ENCODE peak calls at places on chromosomes 5 and 9, in five cellular contexts. Y is A549, J is H1, D is K562, A is GM12878. N is an unnamed sample.

GRCh38 chr9:124133752-124134151 is 122.2 kb downstream of the LHX2 start:
- DNase-seq in Y (no peak), A (no peak), J (no peak), D (no peak), N (peak)

GRCh38 chr5:40134883-40135520 is 544.7 kb upstream of the PTGER4 start:
- DNase-seq in Y (no peak), D (no peak), J (no peak), A (no peak), N (no peak)

GRCh38 chr5:3394046-3394597 is 201.5 kb upstream of the IRX1 start:
- DNase-seq in J (no peak), A (no peak), Y (no peak), D (no peak), N (no peak)

GRCh38 chr5:65017636-65018035 is 248.9 kb downstream of the CWC27 start:
- DNase-seq in J (no peak), Y (no peak), A (no peak), D (no peak), N (no peak)

GRCh38 chr9:91101598-91102168 is 260.0 kb downstream of the AUH start:
- DNase-seq in Y (no peak), J (no peak), A (no peak), D (no peak), N (no peak)

GRCh38 chr5:134113572-134113907 is 941 bp upstream of the TCF7 start:
- DNase-seq in J (no peak), Y (no peak), D (no peak), A (no peak), N (no peak)

GRCh38 chr5:159409801-159410200 is 79.5 kb upstream of the IL12B start:
- DNase-seq in J (no peak), Y (no peak), A (peak), D (no peak), N (no peak)

GRCh38 chr5:40601198-40601868 is 78.4 kb upstream of the PTGER4 start:
- DNase-seq in J (no peak), A (no peak), D (no peak), Y (no peak), N (no peak)

GRCh38 chr9:116842658-116843057 is 155.6 kb downstream of the TRIM32 start:
- DNase-seq in J (peak), D (peak), Y (no peak), A (no peak), N (peak)

GRCh38 chr5:93399675-93400074 is 181.3 kb downstream of the NR2F1-AS1 start:
- DNase-seq in Y (no peak), D (no peak), J (no peak), A (no peak), N (no peak)

GRCh38 chr9:6209966-6210365 is 5.6 kb upstream of the IL33 start:
- DNase-seq in D (no peak), Y (no peak), A (no peak), J (no peak), N (no peak)

GRCh38 chr5:58366461-58366860 is 93.4 kb downstream of the PLK2 start:
- DNase-seq in D (no peak), A (no peak), Y (no peak), J (no peak), N (no peak)

GRCh38 chr5:65893749-65894430 is 32.5 kb upstream of the ERBIN start:
- DNase-seq in A (no peak), J (no peak), Y (no peak), D (no peak), N (no peak)

GRCh38 chr9:79581794-79582193 is 10.0 kb downstream of the TLE4 start:
- DNase-seq in D (no peak), J (no peak), A (no peak), Y (no peak), N (peak)

GRCh38 chr9:123584202-123585176 is 228.5 kb downstream of the CRB2 start:
- DNase-seq in J (no peak), D (no peak), Y (no peak), A (no peak), N (no peak)

GRCh38 chr9:79778581-79778980 is 206.8 kb downstream of the TLE4 start:
- DNase-seq in J (no peak), Y (no peak), A (no peak), D (no peak), N (no peak)

GRCh38 chr9:35177520-35177919 is 15.7 kb downstream of the UNC13B start:
- DNase-seq in Y (no peak), D (no peak), A (no peak), J (no peak), N (no peak)

GRCh38 chr5:26649000-26649399 is 389.4 kb downstream of the CDH9 start:
- DNase-seq in A (no peak), Y (no peak), J (no peak), D (no peak), N (no peak)

GRCh38 chr5:127003798-127004495 is 26.4 kb downstream of the MARCHF3 start:
- DNase-seq in D (no peak), Y (no peak), A (no peak), J (no peak), N (no peak)

GRCh38 chr9:110197330-110198187 is 10.4 kb downstream of the C9orf152 start:
- DNase-seq in A (no peak), D (no peak), Y (no peak), J (no peak), N (peak)

GRCh38 chr5:81826128-81826527 is 75.2 kb upstream of the SSBP2 start:
- DNase-seq in J (no peak), A (no peak), Y (no peak), D (no peak), N (no peak)

GRCh38 chr9:14198049-14198448 is 115.9 kb downstream of the NFIB start:
- DNase-seq in J (no peak), D (no peak), Y (no peak), A (no peak), N (no peak)

GRCh38 chr5:12330381-12330780 is 426.1 kb upstream of the CTNND2 start:
- DNase-seq in A (no peak), Y (no peak), D (no peak), J (no peak), N (no peak)

GRCh38 chr9:114460513-114461225 is 44.6 kb downstream of the WHRN start:
- DNase-seq in Y (no peak), A (no peak), D (no peak), J (no peak), N (no peak)

GRCh38 chr9:121299467-121300282 is 31.7 kb downstream of the GSN start:
- DNase-seq in Y (no peak), D (no peak), J (no peak), A (no peak), N (no peak)

GRCh38 chr5:142323480-142324376 is 1.1 kb downstream of the SPRY4 start:
- DNase-seq in Y (peak), D (no peak), A (no peak), J (no peak), N (no peak)

GRCh38 chr9:72978724-72979123 is 25.9 kb upstream of the ALDH1A1 start:
- DNase-seq in J (no peak), D (no peak), A (no peak), Y (no peak), N (no peak)

GRCh38 chr5:57466544-57466943 is 16.1 kb downstream of the ACTBL2 start:
- DNase-seq in J (no peak), Y (no peak), A (no peak), D (no peak), N (no peak)

GRCh38 chr9:74078647-74079046 is 418.5 kb upstream of the RORB start:
- DNase-seq in Y (no peak), A (no peak), D (no peak), J (no peak), N (no peak)

GRCh38 chr5:103573411-103573810 is 10.8 kb upstream of the NUDT12 start:
- DNase-seq in D (no peak), A (no peak), Y (no peak), J (no peak), N (no peak)

GRCh38 chr5:156147251-156147947 is 179.6 kb upstream of the SGCD start:
- DNase-seq in A (no peak), D (no peak), J (no peak), Y (peak), N (no peak)

GRCh38 chr9:13369426-13369825 is 89.9 kb upstream of the MPDZ start:
- DNase-seq in Y (no peak), D (no peak), A (no peak), J (no peak), N (no peak)

DNA sequence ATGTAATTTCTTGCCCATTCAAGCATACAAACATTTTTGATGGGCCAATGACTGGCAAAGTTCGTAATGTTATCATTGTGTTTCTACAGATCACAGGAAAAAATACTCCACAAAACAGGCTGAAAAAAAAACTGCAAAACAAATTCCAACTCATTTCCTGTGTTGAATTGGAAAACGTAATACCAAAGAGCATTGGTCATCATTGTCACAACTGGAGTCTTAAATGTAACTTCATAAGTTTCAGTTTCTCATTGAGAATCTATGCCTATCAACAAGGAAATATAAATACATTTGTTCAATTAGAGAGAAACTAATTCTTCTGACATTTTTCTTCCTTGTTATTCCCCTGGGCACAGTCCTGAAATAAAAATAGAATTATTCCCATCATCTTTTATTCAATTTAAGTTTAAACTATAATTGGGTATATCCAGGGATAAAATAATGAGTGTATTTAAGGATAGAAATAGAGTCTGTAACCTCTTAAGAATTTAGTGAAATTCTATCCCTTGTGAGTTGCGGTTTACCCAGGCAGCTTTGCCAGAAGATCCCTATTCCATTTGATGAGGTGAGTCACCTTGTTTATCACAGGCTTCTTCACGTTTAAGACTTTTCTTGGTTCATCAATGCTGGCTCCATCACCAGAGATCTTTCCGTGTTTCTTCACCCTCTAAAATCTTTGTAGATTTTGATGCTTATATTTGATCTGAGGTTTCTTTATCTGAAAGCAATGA is 112.7 kb upstream of the ITGA1 start:
- DNase-seq in D (no peak), J (no peak), A (no peak), Y (no peak), N (no peak)
- TF ChIP-seq HDAC2 in D (no peak), J (no peak), A (no peak), Y (no peak), N (no peak)

DNA sequence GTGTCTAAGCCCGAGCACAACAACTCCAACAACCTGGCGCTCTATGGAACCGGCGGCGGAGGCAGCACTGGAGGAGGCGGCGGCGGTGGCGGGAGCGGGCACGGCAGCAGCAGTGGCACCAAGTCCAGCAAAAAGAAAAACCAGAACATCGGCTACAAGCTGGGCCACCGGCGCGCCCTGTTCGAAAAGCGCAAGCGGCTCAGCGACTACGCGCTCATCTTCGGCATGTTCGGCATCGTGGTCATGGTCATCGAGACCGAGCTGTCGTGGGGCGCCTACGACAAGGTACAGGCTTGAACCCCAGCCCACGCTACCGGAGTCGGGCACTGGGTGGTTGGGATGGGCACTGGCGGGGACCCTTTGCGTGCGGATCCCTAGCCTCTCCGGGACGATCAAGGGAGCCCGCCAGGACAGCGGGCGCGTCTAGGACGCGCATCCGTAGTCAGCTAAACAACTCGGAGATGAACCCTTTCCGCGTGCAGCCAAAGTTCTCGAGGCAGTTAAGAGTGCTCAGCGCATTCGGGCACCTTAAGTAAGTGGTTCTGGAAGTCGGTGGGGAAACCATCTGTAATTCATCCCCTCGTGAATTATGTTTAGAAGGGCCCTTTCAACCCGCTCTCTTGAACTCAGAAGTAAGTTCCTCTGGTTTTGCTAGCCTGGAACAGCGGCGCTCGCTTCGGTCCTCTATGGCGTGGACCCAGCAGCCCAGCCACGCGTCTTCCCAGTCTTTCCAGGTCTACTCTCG is 1.3 kb downstream of the KCNN2 start:
- DNase-seq in D (no peak), J (no peak), Y (no peak), A (no peak), N (no peak)
- TF ChIP-seq HDAC2 in D (no peak), J (no peak), Y (no peak), A (no peak), N (no peak)

GRCh38 chr9:131668057-131668438 is 71.8 kb downstream of the RAPGEF1 start:
- DNase-seq in D (no peak), Y (no peak), A (no peak), J (no peak), N (no peak)

GRCh38 chr9:131666029-131666428 is 73.8 kb downstream of the RAPGEF1 start:
- DNase-seq in Y (no peak), A (no peak), D (no peak), J (no peak), N (no peak)

GRCh38 chr9:131667576-131667975 is 72.3 kb downstream of the RAPGEF1 start:
- DNase-seq in D (no peak), J (no peak), A (no peak), Y (no peak), N (no peak)

GRCh38 chr9:131668439-131669233 is 71.2 kb downstream of the RAPGEF1 start:
- DNase-seq in A (peak), D (no peak), J (no peak), Y (no peak), N (peak)

DNA sequence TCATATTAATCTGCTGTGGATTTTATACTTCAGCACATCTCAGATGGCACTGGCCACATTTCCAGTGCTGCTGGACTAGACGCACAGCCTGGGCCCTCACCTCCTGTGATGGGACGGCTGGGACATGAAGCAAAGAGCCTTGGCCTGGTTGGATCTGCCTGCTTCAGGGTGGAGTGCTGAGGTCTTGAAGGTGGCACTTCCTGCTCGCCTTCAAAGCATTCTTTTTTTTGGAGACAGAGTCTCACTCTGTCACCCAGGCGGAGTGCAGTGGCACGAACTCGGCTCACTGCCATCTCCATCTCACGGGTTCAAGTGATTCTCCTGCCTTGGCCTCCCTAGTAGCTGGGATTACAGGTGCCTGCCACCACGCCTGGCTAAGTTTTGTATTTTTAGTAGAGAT is 73.1 kb downstream of the RAPGEF1 start:
- DNase-seq in A (no peak), D (no peak), Y (no peak), J (no peak), N (no peak)
- TF ChIP-seq HDAC2 in A (no peak), D (no peak), Y (no peak), J (no peak), N (no peak)

GRCh38 chr9:127124792-127125191 is 2.4 kb upstream of the ANGPTL2 start:
- DNase-seq in A (no peak), Y (no peak), J (no peak), D (no peak), N (no peak)
- TF ChIP-seq HDAC2 in A (no peak), Y (no peak), J (no peak), D (no peak), N (no peak)

GRCh38 chr5:122720347-122720746 is 54.5 kb upstream of the SNX2 start:
- DNase-seq in Y (no peak), J (no peak), A (no peak), D (no peak), N (no peak)

GRCh38 chr5:122713026-122713425 is 61.9 kb upstream of the SNX2 start:
- DNase-seq in D (no peak), J (no peak), Y (no peak), A (no peak), N (no peak)

GRCh38 chr5:122715095-122715494 is 59.8 kb upstream of the SNX2 start:
- DNase-seq in J (no peak), Y (no peak), D (no peak), A (no peak), N (no peak)
- TF ChIP-seq HDAC2 in J (no peak), Y (no peak), D (no peak), A (no peak), N (no peak)

DNA sequence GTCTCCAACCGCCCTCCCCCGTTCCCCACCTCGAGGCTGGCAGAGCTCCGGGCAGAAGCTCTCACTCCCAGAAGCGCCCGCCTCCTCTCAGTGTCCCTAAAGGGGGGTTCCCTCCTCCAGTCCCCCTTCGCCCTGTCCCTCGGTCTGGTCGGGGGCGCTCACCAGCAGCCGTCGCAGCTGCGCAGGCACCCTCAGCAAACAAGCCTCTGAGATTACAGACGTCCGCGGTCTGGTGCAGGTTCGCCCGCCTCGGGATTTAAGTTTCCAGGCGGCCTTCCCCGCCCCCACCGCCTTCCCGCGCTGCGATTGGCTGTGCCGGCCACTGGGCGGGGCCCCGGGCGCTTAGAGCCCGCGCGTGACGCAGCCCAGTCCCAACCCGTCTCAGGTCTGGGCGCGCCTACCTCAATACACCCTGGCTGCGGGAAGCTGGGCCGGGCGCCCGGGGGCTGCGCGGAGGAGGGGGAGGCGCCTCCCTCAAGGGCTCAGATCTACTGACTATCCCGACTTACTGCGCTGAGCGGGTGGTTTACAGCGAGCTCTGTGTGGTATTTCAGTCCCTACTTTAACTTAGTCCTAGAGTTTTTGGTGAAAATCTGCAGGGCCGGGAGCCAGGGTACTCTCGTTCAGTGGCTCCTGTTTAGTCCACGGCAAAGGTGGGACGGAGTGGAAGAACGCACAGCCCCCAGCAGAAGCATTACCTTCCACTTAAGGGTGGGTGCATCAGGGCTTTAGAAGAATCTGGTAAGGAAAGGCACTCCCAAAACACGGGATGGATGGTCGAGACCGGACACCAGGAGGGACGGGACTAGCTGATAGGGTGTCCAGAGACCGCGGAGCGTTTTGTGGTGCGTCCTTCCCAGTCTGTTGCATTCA is at the start of gene CTSV:
- DNase-seq in A (peak), J (peak), Y (peak), D (peak), N (peak)
- TF ChIP-seq HDAC2 in A (no peak), J (peak), Y (no peak), D (no peak), N (no peak)

DNA sequence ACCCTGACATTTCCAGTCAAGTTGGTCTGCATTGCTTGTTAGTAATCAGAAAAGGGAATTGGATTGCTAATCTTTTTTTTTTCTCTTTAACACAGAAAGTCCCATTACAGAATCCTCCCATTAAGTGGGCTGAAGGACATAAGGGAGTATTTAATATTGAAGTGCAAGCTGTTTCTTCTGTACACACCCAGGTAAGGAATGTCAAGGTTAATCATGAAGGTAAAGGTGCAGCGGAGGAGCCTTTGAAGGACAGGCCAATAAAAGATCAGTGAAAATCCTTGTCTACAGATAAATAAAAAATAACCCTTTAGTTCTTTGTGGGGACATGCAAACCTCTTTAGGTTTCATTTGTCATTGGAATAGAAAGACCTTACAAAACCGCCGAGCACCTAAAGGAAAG is 161.4 kb downstream of the DOCK8 start:
- DNase-seq in A (no peak), D (no peak), J (no peak), Y (no peak), N (no peak)
- TF ChIP-seq HDAC2 in A (no peak), D (no peak), J (no peak), Y (no peak), N (no peak)

N was measured in HepG2.